ENCODE peak calls at places on chromosomes 2 and 18, in four cellular contexts. G is stomach, I is upper lobe of left lung, W is sigmoid colon. V is an unnamed sample.

GRCh38 chr2:241040811-241041334 is 42.5 kb downstream of the SNED1 start:
- DNase-seq in W (no peak), I (no peak), G (no peak), V (no peak)

GRCh38 chr2:178521304-178522150 is 41.3 kb downstream of the PLEKHA3 start:
- DNase-seq in W (no peak), G (no peak), I (no peak), V (no peak)

GRCh38 chr18:34990571-34990970 is 50.6 kb upstream of the MAPRE2 start:
- DNase-seq in I (no peak), G (no peak), W (no peak), V (peak; percentile 80)

GRCh38 chr18:59219672-59220163 is at the start of gene GRP:
- DNase-seq in I (no peak), G (no peak), W (no peak), V (no peak)

GRCh38 chr18:50038448-50038847 is 156.5 kb downstream of the MYO5B start:
- DNase-seq in G (no peak), I (no peak), W (no peak), V (no peak)

GRCh38 chr2:96359310-96359709 is 23.7 kb downstream of the NCAPH start:
- DNase-seq in I (peak; percentile 29), W (no peak), G (no peak), V (peak; percentile 26)

GRCh38 chr18:366466-367053 is 98.7 kb upstream of the THOC1 start:
- DNase-seq in W (no peak), G (no peak), I (no peak), V (no peak)

GRCh38 chr2:26148501-26148900 is 24.4 kb upstream of the GAREM2 start:
- DNase-seq in W (no peak), G (no peak), I (no peak), V (no peak)

GRCh38 chr2:23926750-23927627 is at the start of gene ATAD2B:
- DNase-seq in G (peak; percentile 93), W (peak; percentile 95), I (peak; percentile 92), V (peak; percentile 94)

GRCh38 chr2:23926289-23926749 is 604 bp downstream of the ATAD2B start:
- DNase-seq in G (peak; percentile 43), I (peak; percentile 39), W (peak; percentile 70), V (peak; percentile 48)

GRCh38 chr2:23924589-23925359 is 2.1 kb downstream of the ATAD2B start:
- DNase-seq in I (no peak), W (no peak), G (no peak), V (no peak)

GRCh38 chr2:23925702-23926288 is 1.1 kb downstream of the ATAD2B start:
- DNase-seq in I (peak; percentile 76), W (peak; percentile 82), G (peak; percentile 52), V (peak; percentile 86)
- TF ChIP-seq POLR2A in I (peak; percentile 42), W (no peak), G (no peak), V (no peak)

GRCh38 chr2:233468746-233469110 is 97.9 kb downstream of the USP40 start:
- DNase-seq in W (no peak), G (peak; percentile 25), I (no peak), V (no peak)

GRCh38 chr2:233468047-233468745 is 98.4 kb downstream of the USP40 start:
- DNase-seq in G (peak; percentile 25), I (no peak), W (no peak), V (no peak)

GRCh38 chr2:233470007-233470687 is 96.4 kb downstream of the USP40 start:
- DNase-seq in I (no peak), G (peak; percentile 29), W (peak; percentile 93), V (peak; percentile 46)

GRCh38 chr2:233470839-233471238 is 95.7 kb downstream of the USP40 start:
- DNase-seq in I (peak; percentile 10), G (peak; percentile 24), W (peak; percentile 64), V (no peak)

DNA sequence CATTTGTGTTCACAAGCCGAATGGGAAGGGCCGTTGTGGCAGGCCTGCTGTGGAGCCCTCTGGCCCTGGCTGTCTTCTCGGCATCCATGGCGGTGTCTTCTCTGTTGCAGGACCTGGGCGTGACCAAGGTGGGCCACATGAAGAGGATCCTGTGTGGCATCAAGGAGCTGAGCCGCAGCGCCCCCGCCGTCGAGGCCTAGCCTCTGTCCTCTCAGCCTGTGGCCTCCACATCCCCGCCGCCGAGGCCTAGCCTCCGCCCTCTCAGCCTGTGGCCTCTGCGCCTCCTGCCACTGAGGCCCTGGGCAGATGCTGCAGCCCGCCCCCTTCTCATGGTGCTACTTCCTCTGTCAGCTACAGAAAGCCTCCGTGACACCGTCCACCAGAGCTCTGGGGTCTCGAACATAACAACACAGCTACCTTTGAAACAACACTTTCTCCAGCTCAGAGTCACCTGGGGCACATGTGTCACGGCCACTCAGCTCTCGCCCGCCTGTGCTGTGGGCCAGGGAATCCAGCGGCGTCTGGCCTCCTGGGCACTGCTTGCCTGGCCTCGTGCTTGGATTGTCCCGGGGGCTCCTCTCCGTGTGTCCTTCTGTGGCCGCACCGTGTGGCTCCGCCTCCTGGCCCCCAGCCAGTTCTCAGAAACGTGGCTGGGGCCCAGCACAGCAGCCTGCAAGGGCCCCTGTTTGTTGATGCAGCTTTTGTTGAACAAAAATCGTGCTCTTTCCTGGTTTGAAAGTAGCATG is 97.1 kb downstream of the USP40 start:
- DNase-seq in W (peak; percentile 86), G (peak; percentile 62), I (no peak), V (peak; percentile 43)
- H3K27ac ChIP-seq in W (peak overlapping the region; percentile 72), G (peak overlapping the region; percentile 76), I (peak overlapping the region; percentile 42), V (no peak overlapping the region)

GRCh38 chr2:199882667-199883066 is 28.4 kb upstream of the C2orf69 start:
- DNase-seq in G (no peak), I (no peak), W (no peak), V (no peak)

GRCh38 chr2:199883474-199884212 is 27.4 kb upstream of the C2orf69 start:
- DNase-seq in W (no peak), G (no peak), I (no peak), V (no peak)
- H3K27me3 ChIP-seq in W (no peaks in the 10 kb centered on the region), G (no peaks in the 10 kb centered on the region), I (no peaks in the 10 kb centered on the region), V (no peaks in the 10 kb centered on the region)

DNA sequence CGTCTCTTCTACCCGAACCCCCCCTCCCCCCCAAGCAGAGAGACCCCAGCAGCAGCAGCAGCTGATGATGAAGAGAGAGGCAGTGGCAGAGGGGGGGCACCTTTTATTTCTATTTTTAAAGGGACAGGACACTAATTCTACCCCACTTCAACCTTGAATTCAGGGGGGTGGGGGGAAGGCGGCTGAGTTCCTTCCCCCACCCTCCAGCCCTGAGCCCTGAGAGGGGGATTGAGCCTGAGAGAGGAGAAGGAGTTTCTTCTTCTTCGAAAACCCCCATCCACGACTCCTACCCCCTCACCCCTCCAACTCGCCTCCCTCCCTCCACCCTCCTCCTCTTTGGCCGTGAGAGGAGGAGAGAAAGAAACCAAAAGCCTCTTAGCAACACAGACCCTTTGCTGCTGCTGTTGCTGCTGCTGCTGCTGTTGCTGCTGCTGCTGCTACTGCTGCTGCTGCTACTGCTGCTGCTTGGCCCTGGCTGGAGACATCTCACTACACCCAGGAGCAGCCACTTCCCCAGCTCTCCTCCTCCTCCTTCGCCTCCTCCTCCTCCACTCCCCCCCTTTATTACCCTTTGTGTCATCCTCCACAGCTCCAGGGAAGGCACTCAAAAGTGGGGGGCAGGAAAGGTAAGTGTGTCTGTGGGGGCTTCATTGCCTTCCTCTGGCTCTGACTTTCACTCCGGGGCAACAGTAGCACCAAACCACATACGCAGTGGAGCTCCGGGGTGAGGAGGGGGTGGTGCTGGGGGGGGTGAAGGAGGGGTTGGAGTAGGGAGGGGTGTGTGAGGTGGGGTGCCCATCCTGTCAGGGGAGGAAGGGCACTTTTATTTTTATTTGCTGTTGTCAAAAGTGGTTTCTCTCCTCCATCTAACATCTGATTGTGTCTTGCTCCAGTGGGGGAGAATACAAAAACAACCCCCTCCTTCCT is at the start of gene MBD5:
- DNase-seq in W (peak; percentile 72), I (peak; percentile 62), G (peak; percentile 37), V (no peak)
- TF ChIP-seq POLR2A in W (peak; percentile 9), I (no peak), G (no peak), V (peak; percentile 64)

GRCh38 chr2:85244798-85245197 is 83.0 kb downstream of the TGOLN2 start:
- DNase-seq in G (no peak), I (no peak), W (no peak), V (no peak)

GRCh38 chr2:85240055-85240454 is 87.7 kb downstream of the TGOLN2 start:
- DNase-seq in W (no peak), G (no peak), I (no peak), V (no peak)

GRCh38 chr2:85239102-85239501 is 88.7 kb downstream of the TGOLN2 start:
- DNase-seq in I (no peak), G (no peak), W (no peak), V (no peak)

GRCh38 chr2:85243101-85244072 is 84.4 kb downstream of the TGOLN2 start:
- DNase-seq in W (peak; percentile 76), I (peak; percentile 60), G (peak; percentile 38), V (no peak)

GRCh38 chr2:85242321-85242720 is 85.5 kb downstream of the TGOLN2 start:
- DNase-seq in I (no peak), W (no peak), G (no peak), V (no peak)
- H3K27ac ChIP-seq in I (no peak overlapping the region), W (no peak overlapping the region), G (no peak overlapping the region), V (no peak overlapping the region)

DNA sequence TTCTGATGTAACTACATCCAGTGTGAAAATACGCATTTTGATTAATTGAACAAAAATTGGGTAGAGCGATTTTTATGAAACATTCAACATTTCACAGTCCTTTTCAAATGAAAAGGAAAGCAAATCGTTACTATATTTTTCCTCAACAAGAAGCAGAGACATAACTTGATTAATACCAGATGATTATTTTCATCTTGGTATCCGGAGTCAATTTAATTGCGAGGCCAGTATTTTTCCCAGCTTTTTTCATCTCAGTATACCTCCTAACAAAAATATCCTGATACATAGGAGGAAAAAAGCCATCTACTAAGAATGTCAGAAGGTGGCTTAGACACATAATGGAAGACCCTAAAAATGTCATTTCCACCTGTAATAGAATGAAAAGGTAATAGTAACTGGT is 6.0 kb downstream of the PTGR3 start:
- DNase-seq in I (no peak), G (no peak), W (no peak), V (no peak)
- H3K27me3 ChIP-seq in I (no peaks in the 10 kb centered on the region), G (peaks cover 7% of the 10 kb centered on the region), W (no peaks in the 10 kb centered on the region), V (no peaks in the 10 kb centered on the region)

GRCh38 chr18:8699126-8699525 is 6.2 kb upstream of the MTCL1 start:
- DNase-seq in G (no peak), W (no peak), I (no peak), V (no peak)
- TF ChIP-seq POLR2A in G (no peak), W (no peak), I (no peak), V (no peak)

GRCh38 chr2:28594369-28595108 is 98.7 kb downstream of the PLB1 start:
- DNase-seq in G (peak; percentile 96), I (peak; percentile 95), W (peak; percentile 96), V (peak; percentile 83)

GRCh38 chr2:28595323-28595722 is 99.5 kb downstream of the PLB1 start:
- DNase-seq in I (no peak), W (no peak), G (no peak), V (no peak)

GRCh38 chr2:28593356-28593755 is 97.5 kb downstream of the PLB1 start:
- DNase-seq in I (peak; percentile 8), W (no peak), G (no peak), V (no peak)

GRCh38 chr2:28592481-28592880 is 96.6 kb downstream of the PLB1 start:
- DNase-seq in I (no peak), G (no peak), W (peak; percentile 35), V (no peak)

GRCh38 chr2:28594029-28594368 is 98.1 kb downstream of the PLB1 start:
- DNase-seq in G (no peak), W (no peak), I (no peak), V (no peak)
- H3K27ac ChIP-seq in G (peak overlapping the region; percentile 78), W (peak overlapping the region; percentile 87), I (peak overlapping the region; percentile 78), V (peak overlapping the region; percentile 88)